ENCODE peak calls at places on chromosomes 6 and 20, in four cellular contexts. One of them, this sample, is unnamed.

GRCh38 chr20:54355631-54356280 is 119.6 kb upstream of the DOK5 start:
- DNase-seq in neuronal stem cell: no peak
- DNase-seq in PC-3: no peak
- DNase-seq in left ventricle myocardium inferior: no peak
- DNase-seq in this sample: no peak

GRCh38 chr6:164007881-164008280 is 593.4 kb downstream of the QKI start:
- DNase-seq in neuronal stem cell: no peak
- DNase-seq in PC-3: no peak
- DNase-seq in left ventricle myocardium inferior: no peak
- DNase-seq in this sample: no peak

GRCh38 chr20:52190437-52191131 is 995 bp downstream of the ZFP64 start:
- DNase-seq in neuronal stem cell: no peak
- DNase-seq in PC-3: peak; percentile 81
- DNase-seq in left ventricle myocardium inferior: peak; percentile 30
- DNase-seq in this sample: no peak

GRCh38 chr20:41245086-41245707 is 72.3 kb downstream of the ZHX3 start:
- DNase-seq in neuronal stem cell: peak; percentile 47
- DNase-seq in PC-3: no peak
- DNase-seq in left ventricle myocardium inferior: no peak
- DNase-seq in this sample: no peak

GRCh38 chr6:157227202-157228166 is 95.8 kb downstream of the TMEM242 start:
- DNase-seq in neuronal stem cell: no peak
- DNase-seq in PC-3: peak; percentile 44
- DNase-seq in left ventricle myocardium inferior: no peak
- DNase-seq in this sample: no peak

GRCh38 chr20:44598413-44599290 is 16.3 kb downstream of the PKIG start:
- DNase-seq in neuronal stem cell: no peak
- DNase-seq in PC-3: peak; percentile 26
- DNase-seq in left ventricle myocardium inferior: peak; percentile 63
- DNase-seq in this sample: no peak

GRCh38 chr20:1312308-1312707 is 16.6 kb downstream of the SDCBP2 start:
- DNase-seq in neuronal stem cell: no peak
- DNase-seq in PC-3: no peak
- DNase-seq in left ventricle myocardium inferior: no peak
- DNase-seq in this sample: no peak

GRCh38 chr6:75418233-75418632 is 75.4 kb downstream of the FILIP1 start:
- DNase-seq in neuronal stem cell: no peak
- DNase-seq in PC-3: peak; percentile 16
- DNase-seq in left ventricle myocardium inferior: no peak
- DNase-seq in this sample: peak; percentile 43

GRCh38 chr6:170279426-170279825 is 11.5 kb downstream of the DLL1 start:
- DNase-seq in neuronal stem cell: no peak
- DNase-seq in PC-3: no peak
- DNase-seq in left ventricle myocardium inferior: no peak
- DNase-seq in this sample: no peak

GRCh38 chr6:39593644-39594043 is 131.6 kb downstream of the KIF6 start:
- DNase-seq in neuronal stem cell: no peak
- DNase-seq in PC-3: no peak
- DNase-seq in left ventricle myocardium inferior: no peak
- DNase-seq in this sample: no peak

GRCh38 chr6:140909620-140910019 is 1223.1 kb upstream of the GJE1 start:
- DNase-seq in neuronal stem cell: no peak
- DNase-seq in PC-3: peak; percentile 13
- DNase-seq in left ventricle myocardium inferior: no peak
- DNase-seq in this sample: no peak

GRCh38 chr20:24106155-24106800 is 117.7 kb upstream of the GGTLC1 start:
- DNase-seq in neuronal stem cell: no peak
- DNase-seq in PC-3: peak; percentile 63
- DNase-seq in left ventricle myocardium inferior: no peak
- DNase-seq in this sample: peak; percentile 20

GRCh38 chr6:45595010-45595851 is 217.5 kb upstream of the SUPT3H start:
- DNase-seq in neuronal stem cell: no peak
- DNase-seq in PC-3: no peak
- DNase-seq in left ventricle myocardium inferior: no peak
- DNase-seq in this sample: no peak

GRCh38 chr6:43405354-43405753 is 22.0 kb upstream of the ABCC10 start:
- DNase-seq in neuronal stem cell: no peak
- DNase-seq in PC-3: peak; percentile 56
- DNase-seq in left ventricle myocardium inferior: no peak
- DNase-seq in this sample: no peak

GRCh38 chr6:66675906-66676305 is 968.9 kb upstream of the EYS start:
- DNase-seq in neuronal stem cell: no peak
- DNase-seq in PC-3: peak; percentile 17
- DNase-seq in left ventricle myocardium inferior: no peak
- DNase-seq in this sample: no peak

GRCh38 chr6:135261872-135262725 is 81.0 kb downstream of the MYB start:
- DNase-seq in neuronal stem cell: no peak
- DNase-seq in PC-3: no peak
- DNase-seq in left ventricle myocardium inferior: no peak
- DNase-seq in this sample: no peak

GRCh38 chr20:31859266-31859997 is 10.9 kb downstream of the DUSP15 start:
- DNase-seq in neuronal stem cell: no peak
- DNase-seq in PC-3: no peak
- DNase-seq in left ventricle myocardium inferior: no peak
- DNase-seq in this sample: no peak

GRCh38 chr6:44104661-44105060 is 22.6 kb downstream of the MRPL14 start:
- DNase-seq in neuronal stem cell: no peak
- DNase-seq in PC-3: no peak
- DNase-seq in left ventricle myocardium inferior: peak; percentile 47
- DNase-seq in this sample: no peak

GRCh38 chr6:33204415-33205171 is at the start of gene HSD17B8:
- DNase-seq in neuronal stem cell: peak; percentile 89
- DNase-seq in PC-3: peak; percentile 42
- DNase-seq in left ventricle myocardium inferior: peak; percentile 96
- DNase-seq in this sample: no peak

GRCh38 chr20:25252226-25252625 is 4.3 kb downstream of the PYGB start:
- DNase-seq in neuronal stem cell: no peak
- DNase-seq in PC-3: no peak
- DNase-seq in left ventricle myocardium inferior: no peak
- DNase-seq in this sample: no peak

GRCh38 chr6:137157601-137158000 is 15.8 kb downstream of the IL22RA2 start:
- DNase-seq in neuronal stem cell: no peak
- DNase-seq in PC-3: no peak
- DNase-seq in left ventricle myocardium inferior: no peak
- DNase-seq in this sample: peak; percentile 48

GRCh38 chr6:33156561-33156960 is 35.7 kb downstream of the COL11A2 start:
- DNase-seq in neuronal stem cell: no peak
- DNase-seq in PC-3: no peak
- DNase-seq in left ventricle myocardium inferior: no peak
- DNase-seq in this sample: no peak

GRCh38 chr6:168096271-168096764 is 17.3 kb upstream of the FRMD1 start:
- DNase-seq in neuronal stem cell: no peak
- DNase-seq in PC-3: no peak
- DNase-seq in left ventricle myocardium inferior: peak; percentile 11
- DNase-seq in this sample: no peak

GRCh38 chr20:4932061-4932460 is 69.2 kb downstream of the SLC23A2 start:
- DNase-seq in neuronal stem cell: no peak
- DNase-seq in PC-3: no peak
- DNase-seq in left ventricle myocardium inferior: no peak
- DNase-seq in this sample: no peak

GRCh38 chr6:113594726-113595125 is 262.4 kb upstream of the MARCKS start:
- DNase-seq in neuronal stem cell: no peak
- DNase-seq in PC-3: peak; percentile 1
- DNase-seq in left ventricle myocardium inferior: no peak
- DNase-seq in this sample: no peak

GRCh38 chr6:38997128-38997761 is 51.3 kb upstream of the GLP1R start:
- DNase-seq in neuronal stem cell: peak; percentile 39
- DNase-seq in PC-3: peak; percentile 36
- DNase-seq in left ventricle myocardium inferior: peak; percentile 26
- DNase-seq in this sample: no peak

GRCh38 chr20:50595988-50596693 is 86.0 kb downstream of the PTPN1 start:
- DNase-seq in neuronal stem cell: no peak
- DNase-seq in PC-3: no peak
- DNase-seq in left ventricle myocardium inferior: no peak
- DNase-seq in this sample: no peak

GRCh38 chr6:131660195-131660594 is 23.1 kb downstream of the ENPP3 start:
- DNase-seq in neuronal stem cell: no peak
- DNase-seq in PC-3: peak; percentile 62
- DNase-seq in left ventricle myocardium inferior: no peak
- DNase-seq in this sample: peak; percentile 46

GRCh38 chr20:61761453-61762207 is 304.1 kb downstream of the TAF4 start:
- DNase-seq in neuronal stem cell: no peak
- DNase-seq in PC-3: no peak
- DNase-seq in left ventricle myocardium inferior: no peak
- DNase-seq in this sample: no peak

GRCh38 chr6:137283940-137284910 is 65.0 kb upstream of the IFNGR1 start:
- DNase-seq in neuronal stem cell: no peak
- DNase-seq in PC-3: peak; percentile 83
- DNase-seq in left ventricle myocardium inferior: no peak
- DNase-seq in this sample: no peak

GRCh38 chr6:117771403-117771802 is 96.1 kb downstream of the NUS1 start:
- DNase-seq in neuronal stem cell: no peak
- DNase-seq in PC-3: no peak
- DNase-seq in left ventricle myocardium inferior: no peak
- DNase-seq in this sample: no peak

GRCh38 chr6:133447924-133448323 is 206.8 kb downstream of the EYA4 start:
- DNase-seq in neuronal stem cell: no peak
- DNase-seq in PC-3: no peak
- DNase-seq in left ventricle myocardium inferior: no peak
- DNase-seq in this sample: no peak

GRCh38 chr6:104700371-104701185 is 159.1 kb downstream of the HACE1 start:
- DNase-seq in neuronal stem cell: no peak
- DNase-seq in PC-3: no peak
- DNase-seq in left ventricle myocardium inferior: no peak
- DNase-seq in this sample: no peak

GRCh38 chr20:62433655-62434054 is 6.3 kb upstream of the RBBP8NL start:
- DNase-seq in neuronal stem cell: no peak
- DNase-seq in PC-3: no peak
- DNase-seq in left ventricle myocardium inferior: peak; percentile 44
- DNase-seq in this sample: no peak

GRCh38 chr6:26088344-26088743 is 1.1 kb downstream of the HFE start:
- DNase-seq in neuronal stem cell: no peak
- DNase-seq in PC-3: no peak
- DNase-seq in left ventricle myocardium inferior: peak; percentile 47
- DNase-seq in this sample: no peak

GRCh38 chr6:31464252-31465184 is 33.4 kb upstream of the MICB start:
- DNase-seq in neuronal stem cell: no peak
- DNase-seq in PC-3: no peak
- DNase-seq in left ventricle myocardium inferior: no peak
- DNase-seq in this sample: no peak

DNA sequence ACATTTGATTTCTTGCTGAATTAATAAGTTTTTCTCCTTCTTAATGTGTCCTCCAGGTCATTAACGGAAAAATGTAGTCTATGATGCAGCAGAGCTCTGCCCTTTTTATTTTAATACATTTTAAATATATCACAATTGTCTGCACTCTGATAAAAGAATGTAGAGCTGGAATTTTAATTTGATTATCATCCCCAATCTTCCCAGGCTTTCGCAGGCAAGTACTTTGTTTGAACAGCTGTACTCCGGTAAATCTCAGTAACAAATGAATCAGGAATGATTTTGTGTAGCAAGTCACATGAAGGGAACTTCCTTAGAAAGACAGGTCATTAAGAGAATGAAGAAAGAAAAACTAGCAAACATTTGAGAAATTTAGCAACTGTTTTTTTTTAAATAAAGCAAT is 147.2 kb downstream of the SOX4 start:
- DNase-seq in neuronal stem cell: no peak
- DNase-seq in PC-3: peak; percentile 62
- DNase-seq in left ventricle myocardium inferior: no peak
- DNase-seq in this sample: no peak
- H3K27ac ChIP-seq in neuronal stem cell: no peak overlapping the region
- H3K27ac ChIP-seq in PC-3: peak overlapping the region; percentile 52
- H3K27ac ChIP-seq in left ventricle myocardium inferior: peak overlapping the region; percentile 22
- H3K27ac ChIP-seq in this sample: peak overlapping the region; percentile 64

GRCh38 chr20:38420232-38421085 is 14.7 kb downstream of the SNHG17 start:
- DNase-seq in neuronal stem cell: no peak
- DNase-seq in PC-3: no peak
- DNase-seq in left ventricle myocardium inferior: no peak
- DNase-seq in this sample: no peak
- H3K27ac ChIP-seq in neuronal stem cell: no peak overlapping the region
- H3K27ac ChIP-seq in PC-3: no peak overlapping the region
- H3K27ac ChIP-seq in left ventricle myocardium inferior: no peak overlapping the region
- H3K27ac ChIP-seq in this sample: no peak overlapping the region

DNA sequence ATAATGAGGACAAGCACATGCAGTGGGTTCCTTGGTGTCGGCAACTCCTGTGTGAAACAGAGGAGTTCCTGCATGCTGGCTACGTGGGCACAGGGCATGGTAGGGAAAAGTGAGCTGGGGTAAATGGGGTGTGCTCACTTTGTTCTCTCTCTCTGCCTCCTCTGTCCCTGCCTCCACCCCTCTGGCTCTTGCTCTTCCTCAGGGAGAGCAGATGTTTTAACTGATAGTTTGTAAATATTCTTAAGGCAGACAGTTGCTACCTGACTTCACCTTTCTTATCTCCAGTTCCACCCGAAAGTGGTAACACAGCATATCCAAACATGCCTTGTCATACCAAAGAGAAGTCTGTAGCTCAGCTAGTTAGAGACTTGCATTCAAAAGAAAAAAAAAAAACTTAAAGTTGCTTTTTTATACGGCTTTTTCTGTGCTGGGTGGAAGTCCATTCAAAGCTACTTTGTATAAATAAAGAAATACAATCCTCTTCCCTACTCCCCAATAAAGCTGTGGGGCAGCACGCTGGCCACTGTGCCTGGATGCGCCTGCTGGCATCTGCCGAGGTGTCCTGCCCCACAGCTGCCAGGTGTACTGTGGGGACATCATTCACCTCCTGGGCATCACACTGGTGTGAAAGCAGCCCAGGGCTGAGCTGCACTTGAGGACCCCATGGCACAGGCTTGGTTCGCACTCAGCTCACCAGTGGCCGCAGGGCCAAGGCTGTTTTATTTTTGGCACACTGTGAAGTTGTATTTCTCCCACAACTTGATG is 93.6 kb downstream of the FOXC1 start:
- DNase-seq in neuronal stem cell: no peak
- DNase-seq in PC-3: no peak
- DNase-seq in left ventricle myocardium inferior: no peak
- DNase-seq in this sample: no peak
- H3K27ac ChIP-seq in neuronal stem cell: no peak overlapping the region
- H3K27ac ChIP-seq in PC-3: no peak overlapping the region
- H3K27ac ChIP-seq in left ventricle myocardium inferior: no peak overlapping the region
- H3K27ac ChIP-seq in this sample: no peak overlapping the region

GRCh38 chr6:106569444-106569843 is 59.9 kb downstream of the RTN4IP1 start:
- DNase-seq in neuronal stem cell: no peak
- DNase-seq in PC-3: no peak
- DNase-seq in left ventricle myocardium inferior: no peak
- DNase-seq in this sample: no peak

GRCh38 chr6:106572436-106572835 is 56.9 kb downstream of the RTN4IP1 start:
- DNase-seq in neuronal stem cell: no peak
- DNase-seq in PC-3: no peak
- DNase-seq in left ventricle myocardium inferior: no peak
- DNase-seq in this sample: no peak

GRCh38 chr6:106572875-106573575 is 56.3 kb downstream of the RTN4IP1 start:
- DNase-seq in neuronal stem cell: no peak
- DNase-seq in PC-3: no peak
- DNase-seq in left ventricle myocardium inferior: no peak
- DNase-seq in this sample: no peak

GRCh38 chr6:106564476-106564875 is 64.8 kb downstream of the RTN4IP1 start:
- DNase-seq in neuronal stem cell: no peak
- DNase-seq in PC-3: no peak
- DNase-seq in left ventricle myocardium inferior: no peak
- DNase-seq in this sample: no peak

GRCh38 chr6:106568518-106568917 is 60.8 kb downstream of the RTN4IP1 start:
- DNase-seq in neuronal stem cell: no peak
- DNase-seq in PC-3: peak; percentile 37
- DNase-seq in left ventricle myocardium inferior: no peak
- DNase-seq in this sample: no peak
- H3K27ac ChIP-seq in neuronal stem cell: no peak overlapping the region
- H3K27ac ChIP-seq in PC-3: no peak overlapping the region
- H3K27ac ChIP-seq in left ventricle myocardium inferior: no peak overlapping the region
- H3K27ac ChIP-seq in this sample: peak overlapping the region; percentile 18